ENCODE peak calls at places on chromosomes 13 and 19, in six cellular contexts. X, V, Y, Q, N and O are unnamed samples.

GRCh38 chr19:7542556-7543348 is 7.2 kb downstream of the PNPLA6 start:
- DNase-seq in Y (no peak), N (no peak), X (no peak), V (no peak), Q (no peak), O (no peak)

GRCh38 chr19:3272532-3272931 is 48.1 kb downstream of the CELF5 start:
- DNase-seq in X (no peak), Q (no peak), Y (no peak), V (no peak), N (no peak), O (no peak)

GRCh38 chr19:55390461-55390880 is 4.7 kb downstream of the RPL28 start:
- DNase-seq in X (no peak), N (no peak), V (no peak), Y (no peak), Q (no peak), O (no peak)

GRCh38 chr13:47798906-47799305 is 202.2 kb downstream of the SUCLA2 start:
- DNase-seq in Y (no peak), V (no peak), N (peak), Q (no peak), X (no peak), O (no peak)

GRCh38 chr13:109809216-109809890 is 23.0 kb upstream of the IRS2 start:
- DNase-seq in Y (no peak), V (no peak), Q (no peak), N (no peak), X (no peak), O (no peak)

GRCh38 chr13:73231456-73231855 is 172.7 kb downstream of the KLF5 start:
- DNase-seq in Y (no peak), Q (no peak), X (no peak), V (no peak), N (no peak), O (no peak)

GRCh38 chr13:51683537-51684050 is 99.3 kb downstream of the WDFY2 start:
- DNase-seq in Q (no peak), V (no peak), N (no peak), X (no peak), Y (no peak), O (no peak)

GRCh38 chr19:39341720-39342604 is at the start of gene SAMD4B:
- DNase-seq in N (peak), X (peak), Q (peak), V (peak), Y (peak), O (peak)

GRCh38 chr19:55606471-55606787 is 982 bp downstream of the ZNF865 start:
- DNase-seq in X (no peak), Q (no peak), Y (no peak), V (no peak), N (no peak), O (no peak)

GRCh38 chr19:55304279-55304978 is 20.6 kb downstream of the BRSK1 start:
- DNase-seq in Q (no peak), V (peak), X (peak), Y (no peak), N (no peak), O (no peak)

GRCh38 chr13:98484289-98485219 is 92.4 kb downstream of the STK24 start:
- DNase-seq in V (peak), Q (peak), N (peak), Y (peak), X (peak), O (peak)

GRCh38 chr13:101384929-101385328 is 31.4 kb downstream of the NALCN start:
- DNase-seq in N (no peak), Q (no peak), V (no peak), Y (no peak), X (no peak), O (no peak)

GRCh38 chr13:93522486-93522885 is 295.9 kb downstream of the GPC6 start:
- DNase-seq in X (no peak), V (no peak), Q (no peak), Y (no peak), N (no peak), O (peak)

GRCh38 chr13:112454648-112455334 is 78.6 kb downstream of the SPACA7 start:
- DNase-seq in X (no peak), Y (no peak), V (no peak), Q (no peak), N (no peak), O (no peak)

GRCh38 chr13:74825170-74825948 is 656.6 kb downstream of the TBC1D4 start:
- DNase-seq in N (peak), V (no peak), X (no peak), Y (no peak), Q (no peak), O (peak)

GRCh38 chr19:52542984-52543664 is 15.7 kb downstream of the ZNF808 start:
- DNase-seq in N (no peak), V (no peak), Q (no peak), Y (no peak), X (peak), O (no peak)

GRCh38 chr13:61110804-61111203 is 304.8 kb downstream of the PCDH20 start:
- DNase-seq in X (no peak), V (no peak), Q (no peak), Y (no peak), N (peak), O (no peak)

GRCh38 chr19:13098291-13099072 is 4.2 kb downstream of the LYL1 start:
- DNase-seq in Q (no peak), N (no peak), Y (peak), X (no peak), V (no peak), O (no peak)

GRCh38 chr13:50809133-50810090 is 34.1 kb downstream of the DLEU7 start:
- DNase-seq in Y (no peak), Q (no peak), N (no peak), V (no peak), X (no peak), O (no peak)

GRCh38 chr13:21834511-21834910 is 163.6 kb downstream of the FGF9 start:
- DNase-seq in Q (no peak), V (no peak), N (no peak), X (no peak), Y (no peak), O (no peak)

GRCh38 chr13:44498502-44498901 is 77.6 kb downstream of the TSC22D1 start:
- DNase-seq in Y (no peak), N (no peak), X (no peak), V (no peak), Q (no peak), O (no peak)

GRCh38 chr13:113063091-113063491 is 42.5 kb upstream of the F7 start:
- DNase-seq in V (peak), Q (no peak), X (no peak), N (no peak), Y (peak), O (no peak)

GRCh38 chr19:18301718-18302111 is 20.3 kb upstream of the JUND start:
- DNase-seq in Y (no peak), V (no peak), Q (no peak), X (no peak), N (no peak), O (no peak)

GRCh38 chr19:33024398-33024797 is 40.3 kb downstream of the RHPN2 start:
- DNase-seq in X (no peak), V (no peak), Q (no peak), Y (no peak), N (no peak), O (no peak)

DNA sequence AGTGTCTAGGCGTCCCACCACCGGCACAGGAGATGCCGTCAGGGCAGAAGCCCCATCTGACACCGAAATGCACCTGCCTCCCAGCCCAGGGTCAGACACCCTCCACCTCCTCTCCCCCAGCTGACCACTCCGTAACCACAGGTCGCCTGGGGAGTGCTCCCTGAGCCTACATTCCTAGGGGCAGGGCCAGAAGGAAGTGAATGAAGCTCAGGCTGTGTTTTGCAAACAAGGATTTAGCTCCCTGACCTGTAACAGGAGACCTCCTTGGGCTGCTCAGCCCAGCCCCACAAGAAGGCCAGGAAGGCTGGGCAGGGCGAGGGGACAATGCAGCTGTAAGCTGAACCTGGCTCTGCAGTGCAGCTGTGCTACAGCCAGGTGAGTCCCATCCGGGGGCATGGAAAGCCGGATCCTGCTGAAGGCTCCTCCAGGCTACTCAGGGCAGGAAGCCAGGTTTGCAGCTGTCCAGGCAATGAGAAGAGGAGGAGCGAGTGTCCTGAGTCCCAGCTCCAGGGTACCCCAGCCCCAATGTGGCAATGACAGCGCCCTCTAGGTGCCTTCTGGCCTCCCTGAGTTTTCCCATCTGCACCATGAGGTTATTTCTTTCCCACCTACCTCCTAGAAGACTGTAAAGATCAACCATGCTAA is 42.1 kb downstream of the RHPN2 start:
- DNase-seq in Y (no peak), Q (peak), X (no peak), N (no peak), V (no peak), O (no peak)
- TF ChIP-seq CTCF in Y (no peak), Q (no peak), X (no peak), N (no peak), V (no peak), O (peak)

GRCh38 chr19:1222394-1222793 is 15.4 kb downstream of the CBARP start:
- DNase-seq in N (no peak), Y (no peak), V (no peak), Q (no peak), X (no peak), O (no peak)
- TF ChIP-seq CTCF in N (peak), Y (no peak), V (no peak), Q (no peak), X (no peak), O (no peak)

GRCh38 chr13:34777914-34778303 is 164.2 kb upstream of the NBEA start:
- DNase-seq in V (no peak), N (no peak), X (no peak), Q (no peak), Y (no peak), O (no peak)

GRCh38 chr13:34776390-34776981 is 165.6 kb upstream of the NBEA start:
- DNase-seq in V (no peak), Y (no peak), N (no peak), X (no peak), Q (no peak), O (no peak)

GRCh38 chr13:34776984-34777913 is 164.8 kb upstream of the NBEA start:
- DNase-seq in X (no peak), V (no peak), N (no peak), Q (no peak), Y (no peak), O (no peak)

DNA sequence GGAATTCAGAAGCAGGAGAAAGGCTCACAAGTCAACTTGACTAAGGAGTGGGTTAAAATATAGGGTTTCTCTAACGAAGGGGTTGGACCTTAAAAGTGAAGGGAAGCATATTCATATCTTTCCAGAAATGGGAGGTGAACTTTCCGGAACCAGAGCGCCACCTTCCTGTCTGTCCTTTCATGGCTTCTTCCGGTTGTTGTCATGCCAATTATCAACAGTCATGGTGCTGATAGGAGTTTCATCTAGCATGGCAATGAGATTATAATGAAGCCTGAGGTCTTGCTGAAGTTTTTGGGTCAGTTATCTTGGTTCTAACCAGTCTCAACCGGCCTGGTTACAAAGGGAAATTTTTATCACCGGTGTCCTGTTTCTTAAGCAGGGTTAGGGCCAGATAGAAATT is 162.9 kb upstream of the NBEA start:
- DNase-seq in Y (no peak), Q (no peak), N (no peak), X (no peak), V (no peak), O (no peak)
- TF ChIP-seq CTCF in Y (no peak), Q (no peak), N (peak), X (no peak), V (no peak), O (no peak)

GRCh38 chr19:8593931-8594330 is 16.6 kb downstream of the ADAMTS10 start:
- DNase-seq in Q (no peak), V (no peak), X (no peak), N (no peak), Y (no peak), O (no peak)
- TF ChIP-seq CTCF in Q (peak), V (no peak), X (no peak), N (peak), Y (no peak), O (no peak)

GRCh38 chr13:24147570-24147963 is 13.0 kb upstream of the SPATA13 start:
- DNase-seq in Y (no peak), N (no peak), Q (no peak), X (no peak), V (no peak), O (no peak)

GRCh38 chr13:24146961-24147569 is 13.5 kb upstream of the SPATA13 start:
- DNase-seq in Y (no peak), Q (no peak), X (no peak), N (no peak), V (no peak), O (no peak)

GRCh38 chr13:24150613-24151012 is 9.9 kb upstream of the SPATA13 start:
- DNase-seq in X (no peak), Q (no peak), Y (no peak), N (no peak), V (no peak), O (no peak)

GRCh38 chr13:24149306-24150032 is 11.1 kb upstream of the SPATA13 start:
- DNase-seq in X (no peak), N (no peak), V (no peak), Q (no peak), Y (no peak), O (no peak)

GRCh38 chr13:24148414-24149305 is 11.9 kb upstream of the SPATA13 start:
- DNase-seq in Y (no peak), N (peak), V (no peak), X (no peak), Q (peak), O (peak)
- TF ChIP-seq CTCF in Y (no peak), N (peak), V (no peak), X (no peak), Q (no peak), O (peak)